ENCODE peak calls at places on chromosomes 11 and 22, in six cellular contexts. Q, T, B, V, U and W are unnamed samples. For H3K9me3, the result is how much of the 10 kb centered on the place peaks cover.

GRCh38 chr11:69173326-69173725 is 17.6 kb downstream of the SMIM38 start:
- DNase-seq in Q (no peak), B (no peak), U (no peak), T (no peak), V (no peak), W (peak)

GRCh38 chr11:128448981-128449713 is 138.2 kb downstream of the ETS1 start:
- DNase-seq in B (no peak), V (no peak), U (no peak), Q (no peak), T (no peak), W (no peak)

GRCh38 chr22:45284705-45285305 is at the start of gene UPK3A:
- DNase-seq in U (no peak), B (no peak), T (no peak), V (peak), Q (no peak), W (peak)

GRCh38 chr11:32829680-32830412 is at the start of gene PRRG4:
- DNase-seq in T (no peak), B (peak), U (peak), V (peak), Q (peak), W (peak)

GRCh38 chr11:27380796-27381195 is 17.8 kb upstream of the CCDC34 start:
- DNase-seq in U (no peak), T (no peak), Q (no peak), V (no peak), B (no peak), W (no peak)

GRCh38 chr11:14270690-14271542 is 88.1 kb downstream of the RRAS2 start:
- DNase-seq in Q (no peak), V (no peak), T (peak), B (no peak), U (no peak), W (no peak)

GRCh38 chr11:9862981-9863380 is 199.1 kb downstream of the SWAP70 start:
- DNase-seq in B (peak), U (no peak), Q (no peak), V (no peak), T (no peak), W (no peak)

GRCh38 chr11:73184953-73185671 is 33.0 kb upstream of the P2RY2 start:
- DNase-seq in B (peak), U (peak), T (peak), Q (peak), V (peak), W (peak)

GRCh38 chr22:46147471-46148267 is 2.7 kb upstream of the PPARA start:
- DNase-seq in U (no peak), B (no peak), V (no peak), Q (no peak), T (no peak), W (peak)

GRCh38 chr11:66882540-66882939 is 25.7 kb downstream of the LRFN4 start:
- DNase-seq in V (peak), T (no peak), U (no peak), Q (no peak), B (no peak), W (no peak)

GRCh38 chr11:100682247-100682969 is 4.7 kb upstream of the ARHGAP42 start:
- DNase-seq in T (no peak), B (peak), Q (peak), V (no peak), U (peak), W (no peak)

GRCh38 chr11:46044601-46045000 is 76.7 kb downstream of the PHF21A start:
- DNase-seq in B (no peak), T (no peak), Q (no peak), U (no peak), V (no peak), W (no peak)

GRCh38 chr11:75583710-75584658 is 21.9 kb downstream of the SERPINH1 start:
- DNase-seq in B (no peak), V (peak), Q (peak), U (no peak), T (peak), W (peak)

GRCh38 chr11:93902921-93903320 is 52.5 kb upstream of the VSTM5 start:
- DNase-seq in T (no peak), V (no peak), Q (no peak), B (no peak), U (no peak), W (no peak)

GRCh38 chr11:75562048-75562835 is at the start of gene SERPINH1:
- DNase-seq in V (peak), Q (peak), B (peak), U (no peak), T (peak), W (peak)

GRCh38 chr22:37258005-37258790 is 14.1 kb upstream of the RAC2 start:
- DNase-seq in Q (peak), V (no peak), T (no peak), U (no peak), B (no peak), W (peak)

GRCh38 chr22:29563652-29564460 is 10.3 kb upstream of the THOC5 start:
- DNase-seq in T (peak), U (no peak), B (no peak), V (no peak), Q (no peak), W (no peak)

GRCh38 chr11:107549253-107549953 is 16.1 kb downstream of the ALKBH8 start:
- DNase-seq in Q (peak), U (peak), B (peak), V (no peak), T (peak), W (no peak)

GRCh38 chr11:45879803-45880685 is 5.4 kb upstream of the MAPK8IP1 start:
- DNase-seq in U (no peak), V (no peak), T (peak), Q (peak), B (peak), W (no peak)

GRCh38 chr11:47383106-47383505 is 4.8 kb upstream of the SPI1 start:
- DNase-seq in T (no peak), Q (no peak), U (no peak), B (no peak), V (no peak), W (peak)

GRCh38 chr11:115458877-115459276 is 45.3 kb downstream of the CADM1 start:
- DNase-seq in T (no peak), Q (peak), B (no peak), U (no peak), V (no peak), W (no peak)

GRCh38 chr11:3942956-3943497 is 87.6 kb downstream of the STIM1 start:
- DNase-seq in U (no peak), T (no peak), Q (no peak), V (no peak), B (no peak), W (no peak)

GRCh38 chr11:34328632-34328910 is 29.2 kb downstream of the ABTB2 start:
- DNase-seq in V (no peak), U (no peak), T (no peak), Q (no peak), B (no peak), W (no peak)

DNA sequence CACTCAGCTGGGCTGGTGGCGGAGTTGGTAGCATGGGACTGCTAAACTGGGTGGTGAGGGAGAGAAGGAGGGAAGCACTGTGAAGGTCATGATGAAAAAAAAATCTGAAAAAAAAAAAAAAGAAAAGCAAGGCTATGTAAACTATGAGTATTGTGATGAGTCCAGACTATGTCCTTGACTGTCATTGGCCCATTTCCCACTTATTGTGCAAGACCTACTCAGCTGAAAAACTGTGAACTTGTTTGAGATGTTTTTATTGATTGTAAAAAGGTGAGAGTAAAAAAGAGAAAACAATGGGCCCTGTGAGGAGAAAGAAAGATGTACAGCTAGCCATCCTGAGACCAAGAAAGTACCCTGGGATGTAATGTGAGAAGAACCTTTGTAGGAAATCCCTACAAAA is 798.4 kb upstream of the TENM4 start:
- DNase-seq in Q (no peak), V (no peak), U (no peak), T (no peak), B (no peak), W (no peak)
- H3K9me3 ChIP-seq in Q (under half), V (under half), U (under half), T (under half), B (under half), W (under half)

GRCh38 chr11:72080326-72081183 is at the start of the genes LRRC51 and NUMA1:
- DNase-seq in V (peak), Q (peak), U (peak), T (peak), B (peak), W (peak)

GRCh38 chr11:72079776-72080325 is 491 bp downstream of the NUMA1 start:
- DNase-seq in Q (no peak), T (peak), V (peak), B (no peak), U (peak), W (no peak)

GRCh38 chr11:72075756-72076155 is 4.6 kb downstream of the NUMA1 start:
- DNase-seq in V (no peak), T (no peak), B (no peak), Q (no peak), U (no peak), W (no peak)

GRCh38 chr11:72081184-72081644 is 564 bp downstream of the LRRC51 start:
- DNase-seq in T (no peak), Q (no peak), V (peak), U (no peak), B (no peak), W (no peak)

GRCh38 chr11:72078477-72078876 is 1.9 kb downstream of the NUMA1 start:
- DNase-seq in U (no peak), V (no peak), B (no peak), Q (peak), T (no peak), W (no peak)
- H3K4me3 ChIP-seq in U (peak), V (peak), B (peak), Q (peak), T (peak), W (no peak)

DNA sequence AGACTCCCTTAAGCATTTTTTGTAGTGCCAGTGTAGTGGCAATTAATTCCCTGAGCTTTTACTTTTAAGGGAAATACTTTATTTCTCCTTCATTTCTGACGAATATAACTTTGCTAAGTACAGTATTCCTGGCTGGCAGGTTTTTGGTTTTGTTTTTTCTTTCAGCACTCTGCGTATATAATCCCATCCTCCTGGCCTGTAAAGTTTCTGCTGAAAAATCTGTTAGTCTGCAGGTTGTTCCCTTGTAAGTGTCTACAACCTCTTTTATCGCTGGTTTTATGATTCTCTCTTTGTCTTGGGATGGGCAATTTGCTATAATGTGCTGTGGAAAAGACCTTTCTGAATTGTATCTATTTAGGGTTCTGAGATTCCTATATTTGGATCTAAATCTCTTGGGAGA is 56.0 kb downstream of the KCNQ1OT1 start:
- DNase-seq in T (no peak), U (no peak), Q (no peak), B (no peak), V (no peak), W (no peak)
- H3K9me3 ChIP-seq in T (under half), U (under half), Q (half or more), B (half or more), V (under half), W (under half)

DNA sequence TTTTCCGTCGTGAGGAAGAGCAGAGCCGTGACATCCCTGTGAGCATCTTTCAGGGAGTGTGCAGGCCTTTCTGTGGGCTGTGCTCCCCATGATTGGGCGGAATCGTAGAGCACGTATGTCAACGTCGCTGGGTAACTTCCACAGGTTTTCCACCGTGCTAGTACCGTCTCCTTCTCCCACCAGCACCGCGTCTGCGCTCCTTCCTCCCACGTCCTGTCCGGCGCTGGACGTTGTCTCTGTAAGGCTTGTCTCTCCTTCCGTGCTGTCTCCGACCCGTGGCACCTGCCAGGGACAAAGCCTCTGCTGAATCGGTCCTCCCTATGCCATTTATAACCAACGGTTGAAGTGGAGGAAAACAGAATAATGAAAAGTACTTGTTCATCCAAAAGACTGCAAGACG is 386.7 kb downstream of the BRD1 start:
- DNase-seq in T (no peak), B (no peak), U (no peak), Q (no peak), V (no peak), W (no peak)
- H3K4me3 ChIP-seq in T (no peak), B (no peak), U (no peak), Q (no peak), V (no peak), W (no peak)

GRCh38 chr22:42316988-42317387 is 46.5 kb upstream of the TCF20 start:
- DNase-seq in T (peak), V (peak), B (no peak), Q (no peak), U (no peak), W (peak)

GRCh38 chr22:42315392-42315756 is 44.9 kb upstream of the TCF20 start:
- DNase-seq in U (no peak), T (no peak), B (no peak), V (no peak), Q (no peak), W (no peak)

GRCh38 chr22:42313204-42313603 is 42.8 kb upstream of the TCF20 start:
- DNase-seq in V (no peak), B (no peak), U (peak), Q (no peak), T (no peak), W (no peak)

GRCh38 chr22:42313804-42314581 is 43.5 kb upstream of the TCF20 start:
- DNase-seq in V (peak), T (peak), U (peak), Q (peak), B (peak), W (no peak)

DNA sequence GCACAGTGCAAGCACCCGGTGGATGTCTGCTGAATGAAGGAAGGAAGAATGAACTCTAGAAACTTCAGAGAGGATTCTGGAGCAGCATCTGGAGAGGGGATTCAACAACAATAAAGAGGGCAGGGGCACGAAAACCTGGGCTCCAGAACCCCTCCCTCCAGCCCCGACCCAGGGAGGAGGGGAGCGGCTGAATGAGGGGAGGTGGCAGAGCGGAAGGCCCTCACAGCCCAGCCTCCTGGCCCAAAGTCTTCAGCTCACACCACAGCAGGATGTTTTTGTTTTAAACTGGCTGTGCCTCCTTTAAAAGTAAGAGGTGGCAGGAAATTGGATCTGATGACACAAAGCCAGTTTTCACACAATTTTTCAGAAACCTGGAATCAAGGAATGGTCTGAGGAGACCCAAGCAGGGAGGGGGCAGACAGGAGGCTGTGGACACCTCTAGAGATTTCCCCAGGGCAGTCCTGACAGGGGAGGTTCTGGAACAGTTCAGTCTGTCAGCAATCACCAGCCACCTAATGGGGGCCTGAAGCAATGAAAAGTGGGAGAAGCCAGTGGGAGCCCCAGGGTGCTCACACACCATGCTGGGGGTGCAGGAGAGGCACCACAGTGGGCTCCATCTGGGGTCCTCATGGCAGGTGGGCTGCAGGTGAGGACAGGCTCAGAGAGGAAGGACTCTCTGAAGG is 44.4 kb upstream of the TCF20 start:
- DNase-seq in B (no peak), U (no peak), T (no peak), V (no peak), Q (no peak), W (no peak)
- H3K9me3 ChIP-seq in B (under half), U (under half), T (under half), V (under half), Q (under half), W (under half)

GRCh38 chr11:61041755-61042518 is 60.4 kb upstream of the CD5 start:
- DNase-seq in T (no peak), U (peak), B (peak), V (peak), Q (no peak), W (no peak)
- H3K4me3 ChIP-seq in T (no peak), U (peak), B (no peak), V (no peak), Q (no peak), W (no peak)